ENCODE peak calls at places on chromosomes 4 and X, in five cellular contexts. One of them, this sample, is unnamed.

GRCh38 chr4:71290074-71290473 is 48.7 kb upstream of the SLC4A4 start:
- DNase-seq in GM10248: no peak
- DNase-seq in mesothelial cell of epicardium: no peak
- DNase-seq in tibial nerve: no peak
- DNase-seq in pancreas: no peak
- DNase-seq in this sample: no peak

GRCh38 chr4:25433966-25434667 is 57.1 kb downstream of the ANAPC4 start:
- DNase-seq in pancreas: no peak
- DNase-seq in mesothelial cell of epicardium: no peak
- DNase-seq in GM10248: no peak
- DNase-seq in tibial nerve: no peak
- DNase-seq in this sample: no peak

GRCh38 chrX:53260836-53261235 is 20.5 kb downstream of the IQSEC2 start:
- DNase-seq in pancreas: no peak
- DNase-seq in tibial nerve: no peak
- DNase-seq in GM10248: no peak
- DNase-seq in mesothelial cell of epicardium: no peak
- DNase-seq in this sample: no peak

GRCh38 chr4:148054275-148054674 is 322.4 kb downstream of the ARHGAP10 start:
- DNase-seq in mesothelial cell of epicardium: no peak
- DNase-seq in tibial nerve: no peak
- DNase-seq in GM10248: no peak
- DNase-seq in pancreas: no peak
- DNase-seq in this sample: no peak

GRCh38 chr4:188262464-188262863 is 123.2 kb downstream of the TRIML1 start:
- DNase-seq in GM10248: no peak
- DNase-seq in pancreas: no peak
- DNase-seq in mesothelial cell of epicardium: no peak
- DNase-seq in tibial nerve: no peak
- DNase-seq in this sample: no peak

GRCh38 chrX:75151828-75152592 is 4.1 kb downstream of the ABCB7 start:
- DNase-seq in GM10248: no peak
- DNase-seq in mesothelial cell of epicardium: no peak
- DNase-seq in tibial nerve: no peak
- DNase-seq in pancreas: no peak
- DNase-seq in this sample: no peak

GRCh38 chr4:75154994-75155393 is 222.1 kb downstream of the PARM1 start:
- DNase-seq in pancreas: no peak
- DNase-seq in GM10248: no peak
- DNase-seq in mesothelial cell of epicardium: no peak
- DNase-seq in tibial nerve: no peak
- DNase-seq in this sample: no peak

GRCh38 chr4:135775909-135776308 is 1574.3 kb upstream of the PABPC4L start:
- DNase-seq in pancreas: no peak
- DNase-seq in GM10248: no peak
- DNase-seq in mesothelial cell of epicardium: no peak
- DNase-seq in tibial nerve: no peak
- DNase-seq in this sample: no peak

GRCh38 chr4:165502919-165503907 is 124.4 kb downstream of the CPE start:
- DNase-seq in GM10248: peak
- DNase-seq in tibial nerve: no peak
- DNase-seq in pancreas: no peak
- DNase-seq in mesothelial cell of epicardium: no peak
- DNase-seq in this sample: no peak

GRCh38 chr4:181308476-181309170 is 934.6 kb upstream of the TENM3 start:
- DNase-seq in tibial nerve: no peak
- DNase-seq in mesothelial cell of epicardium: no peak
- DNase-seq in pancreas: no peak
- DNase-seq in GM10248: no peak
- DNase-seq in this sample: no peak

GRCh38 chr4:1833307-1834046 is 22.5 kb downstream of the LETM1 start:
- DNase-seq in mesothelial cell of epicardium: no peak
- DNase-seq in GM10248: no peak
- DNase-seq in pancreas: no peak
- DNase-seq in tibial nerve: no peak
- DNase-seq in this sample: no peak

GRCh38 chr4:185480016-185480732 is 8.6 kb upstream of the CCDC110 start:
- DNase-seq in mesothelial cell of epicardium: no peak
- DNase-seq in pancreas: no peak
- DNase-seq in tibial nerve: no peak
- DNase-seq in GM10248: no peak
- DNase-seq in this sample: no peak

GRCh38 chr4:183987529-183987946 is 82.4 kb downstream of the STOX2 start:
- DNase-seq in pancreas: peak
- DNase-seq in tibial nerve: peak
- DNase-seq in mesothelial cell of epicardium: peak
- DNase-seq in GM10248: no peak
- DNase-seq in this sample: no peak

GRCh38 chr4:99008051-99008450 is 12.5 kb downstream of the METAP1 start:
- DNase-seq in tibial nerve: no peak
- DNase-seq in mesothelial cell of epicardium: no peak
- DNase-seq in pancreas: no peak
- DNase-seq in GM10248: no peak
- DNase-seq in this sample: no peak

GRCh38 chr4:18608910-18609525 is 587.5 kb upstream of the LCORL start:
- DNase-seq in mesothelial cell of epicardium: no peak
- DNase-seq in pancreas: no peak
- DNase-seq in GM10248: no peak
- DNase-seq in tibial nerve: no peak
- DNase-seq in this sample: no peak

GRCh38 chr4:168496834-168497233 is at the start of gene PALLD:
- DNase-seq in tibial nerve: no peak
- DNase-seq in pancreas: no peak
- DNase-seq in mesothelial cell of epicardium: no peak
- DNase-seq in GM10248: no peak
- DNase-seq in this sample: no peak

GRCh38 chrX:125436855-125437254 is 117.2 kb downstream of the TEX13C start:
- DNase-seq in tibial nerve: no peak
- DNase-seq in mesothelial cell of epicardium: no peak
- DNase-seq in GM10248: no peak
- DNase-seq in pancreas: no peak
- DNase-seq in this sample: no peak
- TF ChIP-seq CTCF in tibial nerve: no peak
- TF ChIP-seq CTCF in mesothelial cell of epicardium: peak
- TF ChIP-seq CTCF in GM10248: peak
- TF ChIP-seq CTCF in pancreas: no peak
- TF ChIP-seq CTCF in this sample: no peak

GRCh38 chrX:39896951-39897740 is 200.6 kb downstream of the BCOR start:
- DNase-seq in mesothelial cell of epicardium: no peak
- DNase-seq in tibial nerve: no peak
- DNase-seq in GM10248: no peak
- DNase-seq in pancreas: no peak
- DNase-seq in this sample: no peak
- TF ChIP-seq CTCF in mesothelial cell of epicardium: no peak
- TF ChIP-seq CTCF in tibial nerve: no peak
- TF ChIP-seq CTCF in GM10248: no peak
- TF ChIP-seq CTCF in pancreas: no peak
- TF ChIP-seq CTCF in this sample: no peak

GRCh38 chrX:18206657-18207056 is 14.0 kb downstream of the BEND2 start:
- DNase-seq in GM10248: no peak
- DNase-seq in mesothelial cell of epicardium: no peak
- DNase-seq in pancreas: no peak
- DNase-seq in tibial nerve: no peak
- DNase-seq in this sample: no peak

GRCh38 chrX:18210470-18210869 is 10.2 kb downstream of the BEND2 start:
- DNase-seq in GM10248: no peak
- DNase-seq in pancreas: no peak
- DNase-seq in tibial nerve: no peak
- DNase-seq in mesothelial cell of epicardium: no peak
- DNase-seq in this sample: no peak
- TF ChIP-seq CTCF in GM10248: no peak
- TF ChIP-seq CTCF in pancreas: no peak
- TF ChIP-seq CTCF in tibial nerve: peak
- TF ChIP-seq CTCF in mesothelial cell of epicardium: no peak
- TF ChIP-seq CTCF in this sample: no peak

GRCh38 chrX:72604705-72605104 is 32.1 kb upstream of the HDAC8 start:
- DNase-seq in tibial nerve: no peak
- DNase-seq in mesothelial cell of epicardium: no peak
- DNase-seq in pancreas: no peak
- DNase-seq in GM10248: no peak
- DNase-seq in this sample: no peak

GRCh38 chrX:72604112-72604511 is 31.5 kb upstream of the HDAC8 start:
- DNase-seq in pancreas: no peak
- DNase-seq in mesothelial cell of epicardium: no peak
- DNase-seq in GM10248: no peak
- DNase-seq in tibial nerve: no peak
- DNase-seq in this sample: no peak

DNA sequence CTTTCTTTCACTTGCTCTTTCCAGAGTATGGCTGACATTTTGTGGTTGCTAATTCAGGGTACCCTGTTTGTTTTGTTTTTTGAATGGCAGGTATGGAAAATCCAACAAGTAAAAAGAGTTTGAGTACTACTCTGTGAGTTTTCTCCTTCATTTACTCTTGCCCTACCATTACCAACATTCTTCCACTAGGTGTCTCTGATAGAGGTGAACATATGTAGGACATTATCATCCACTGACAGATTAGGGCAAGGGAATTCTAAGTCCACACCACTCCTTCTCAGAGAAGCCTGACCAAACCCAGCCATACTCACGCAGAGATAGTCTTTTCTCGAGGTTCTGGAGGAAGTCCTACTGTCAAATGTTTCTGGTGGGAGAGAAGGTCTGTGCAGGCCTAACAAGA is 36.7 kb upstream of the HDAC8 start:
- DNase-seq in GM10248: no peak
- DNase-seq in mesothelial cell of epicardium: no peak
- DNase-seq in pancreas: no peak
- DNase-seq in tibial nerve: no peak
- DNase-seq in this sample: no peak
- TF ChIP-seq CTCF in GM10248: no peak
- TF ChIP-seq CTCF in mesothelial cell of epicardium: no peak
- TF ChIP-seq CTCF in pancreas: no peak
- TF ChIP-seq CTCF in tibial nerve: no peak
- TF ChIP-seq CTCF in this sample: no peak

DNA sequence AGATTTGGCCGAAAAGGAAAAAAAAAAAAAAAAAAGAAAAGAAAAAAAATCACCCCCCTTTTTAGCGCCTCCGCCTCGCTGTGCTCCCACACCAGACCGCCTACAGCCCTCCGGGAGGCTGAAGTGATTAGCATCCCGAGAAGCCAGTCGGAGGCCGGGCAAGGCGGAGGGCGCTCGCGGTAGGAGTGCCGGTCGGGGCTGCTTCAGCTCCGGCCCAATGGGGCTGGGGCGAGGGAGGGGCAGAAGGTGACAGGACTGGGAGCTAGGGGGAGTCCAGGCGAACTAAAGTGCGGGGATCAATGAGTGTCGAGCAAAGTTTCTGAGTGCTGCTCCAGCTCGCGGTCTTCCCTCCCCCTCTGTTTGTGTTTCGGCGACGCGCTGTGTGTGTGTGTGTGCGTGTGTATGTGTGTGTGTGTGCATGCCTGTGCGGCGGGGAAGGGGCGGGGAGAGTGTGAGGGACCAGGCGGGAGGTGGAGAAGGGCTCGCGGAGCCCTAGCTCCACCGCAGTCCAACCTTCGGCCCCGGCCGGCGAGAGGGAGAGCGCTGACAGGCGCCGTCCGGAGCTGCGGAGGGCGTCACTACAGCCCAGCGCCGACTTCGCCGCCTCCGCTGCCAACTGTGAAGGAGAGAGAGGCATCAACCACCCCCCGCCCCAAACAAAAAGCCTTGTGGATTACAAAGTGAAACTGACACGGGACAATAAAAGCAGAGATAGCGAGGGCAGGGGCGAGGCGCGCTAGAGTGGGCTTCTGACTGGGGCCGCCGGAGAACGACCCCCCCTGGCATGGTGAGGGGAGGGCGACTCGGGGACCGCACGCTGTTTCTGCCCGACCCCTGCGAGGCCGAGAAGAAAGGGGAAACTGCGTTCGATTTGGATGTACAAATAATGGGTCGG is at the start of gene FAT4:
- DNase-seq in pancreas: peak
- DNase-seq in tibial nerve: peak
- DNase-seq in GM10248: peak
- DNase-seq in mesothelial cell of epicardium: peak
- DNase-seq in this sample: peak
- TF ChIP-seq CTCF in pancreas: no peak
- TF ChIP-seq CTCF in tibial nerve: peak
- TF ChIP-seq CTCF in GM10248: no peak
- TF ChIP-seq CTCF in mesothelial cell of epicardium: no peak
- TF ChIP-seq CTCF in this sample: no peak

This sample was measured in omental fat pad.